ENCODE peak calls at places on chromosome 22, in nine cellular contexts. One of them, this sample, is unnamed.

GRCh38 chr22:41560095-41560487 is 719 bp upstream of the CSDC2 start:
- DNase-seq in Karpas-422: no peak
- DNase-seq in right atrium auricular region: no peak
- DNase-seq in prostate gland: no peak
- DNase-seq in CD4-positive, alpha-beta memory T cell: no peak
- DNase-seq in hepatocyte: no peak
- DNase-seq in GM23338: no peak
- DNase-seq in tibial artery: no peak
- DNase-seq in heart left ventricle: no peak
- DNase-seq in this sample: no peak

GRCh38 chr22:37518509-37519267 is 527 bp downstream of the CARD10 start:
- DNase-seq in heart left ventricle: no peak
- DNase-seq in Karpas-422: no peak
- DNase-seq in right atrium auricular region: no peak
- DNase-seq in prostate gland: no peak
- DNase-seq in CD4-positive, alpha-beta memory T cell: no peak
- DNase-seq in tibial artery: no peak
- DNase-seq in hepatocyte: no peak
- DNase-seq in GM23338: peak; percentile 66
- DNase-seq in this sample: no peak

GRCh38 chr22:35301370-35301874 is 1.7 kb downstream of the TOM1 start:
- DNase-seq in Karpas-422: no peak
- DNase-seq in tibial artery: peak; percentile 54
- DNase-seq in hepatocyte: peak; percentile 87
- DNase-seq in prostate gland: no peak
- DNase-seq in CD4-positive, alpha-beta memory T cell: no peak
- DNase-seq in right atrium auricular region: peak; percentile 76
- DNase-seq in heart left ventricle: no peak
- DNase-seq in GM23338: peak; percentile 31
- DNase-seq in this sample: peak; percentile 47

GRCh38 chr22:49964493-49965290 is 4.1 kb downstream of the PIM3 start:
- DNase-seq in prostate gland: no peak
- DNase-seq in heart left ventricle: no peak
- DNase-seq in right atrium auricular region: no peak
- DNase-seq in CD4-positive, alpha-beta memory T cell: no peak
- DNase-seq in tibial artery: peak; percentile 20
- DNase-seq in Karpas-422: no peak
- DNase-seq in GM23338: no peak
- DNase-seq in hepatocyte: peak; percentile 10
- DNase-seq in this sample: peak; percentile 23

GRCh38 chr22:44442856-44443595 is 55.0 kb downstream of the RTL6 start:
- DNase-seq in right atrium auricular region: no peak
- DNase-seq in tibial artery: peak; percentile 12
- DNase-seq in heart left ventricle: peak; percentile 17
- DNase-seq in prostate gland: no peak
- DNase-seq in GM23338: no peak
- DNase-seq in Karpas-422: peak; percentile 32
- DNase-seq in CD4-positive, alpha-beta memory T cell: no peak
- DNase-seq in hepatocyte: no peak
- DNase-seq in this sample: no peak

GRCh38 chr22:41367680-41368542 is 13.8 kb upstream of the TEF start:
- DNase-seq in hepatocyte: peak; percentile 47
- DNase-seq in GM23338: peak; percentile 45
- DNase-seq in heart left ventricle: peak; percentile 59
- DNase-seq in prostate gland: peak; percentile 23
- DNase-seq in Karpas-422: no peak
- DNase-seq in tibial artery: peak; percentile 54
- DNase-seq in CD4-positive, alpha-beta memory T cell: no peak
- DNase-seq in right atrium auricular region: peak; percentile 65
- DNase-seq in this sample: peak; percentile 69

GRCh38 chr22:28855355-28856094 is 27.8 kb upstream of the ZNRF3 start:
- DNase-seq in tibial artery: peak; percentile 30
- DNase-seq in heart left ventricle: peak; percentile 30
- DNase-seq in right atrium auricular region: peak; percentile 60
- DNase-seq in Karpas-422: peak; percentile 84
- DNase-seq in hepatocyte: peak; percentile 74
- DNase-seq in CD4-positive, alpha-beta memory T cell: peak; percentile 51
- DNase-seq in GM23338: peak; percentile 85
- DNase-seq in prostate gland: peak; percentile 75
- DNase-seq in this sample: no peak

GRCh38 chr22:38228873-38229740 is 27.3 kb downstream of the MAFF start:
- DNase-seq in tibial artery: peak; percentile 79
- DNase-seq in GM23338: no peak
- DNase-seq in right atrium auricular region: peak; percentile 85
- DNase-seq in Karpas-422: no peak
- DNase-seq in prostate gland: peak; percentile 76
- DNase-seq in CD4-positive, alpha-beta memory T cell: no peak
- DNase-seq in heart left ventricle: no peak
- DNase-seq in hepatocyte: no peak
- DNase-seq in this sample: peak; percentile 87

GRCh38 chr22:31911565-31912401 is 32.6 kb upstream of the YWHAH start:
- DNase-seq in CD4-positive, alpha-beta memory T cell: no peak
- DNase-seq in right atrium auricular region: no peak
- DNase-seq in heart left ventricle: no peak
- DNase-seq in hepatocyte: peak; percentile 68
- DNase-seq in GM23338: no peak
- DNase-seq in Karpas-422: no peak
- DNase-seq in tibial artery: no peak
- DNase-seq in prostate gland: no peak
- DNase-seq in this sample: no peak

GRCh38 chr22:37485006-37485713 is 1.0 kb downstream of the MFNG start:
- DNase-seq in hepatocyte: no peak
- DNase-seq in GM23338: no peak
- DNase-seq in right atrium auricular region: no peak
- DNase-seq in tibial artery: peak; percentile 33
- DNase-seq in prostate gland: no peak
- DNase-seq in CD4-positive, alpha-beta memory T cell: peak; percentile 76
- DNase-seq in Karpas-422: peak; percentile 86
- DNase-seq in heart left ventricle: no peak
- DNase-seq in this sample: peak; percentile 81

GRCh38 chr22:19756288-19757128 is 4.1 kb upstream of the TBX1 start:
- DNase-seq in heart left ventricle: no peak
- DNase-seq in right atrium auricular region: no peak
- DNase-seq in GM23338: peak; percentile 73
- DNase-seq in CD4-positive, alpha-beta memory T cell: peak; percentile 66
- DNase-seq in prostate gland: peak; percentile 68
- DNase-seq in hepatocyte: peak; percentile 79
- DNase-seq in tibial artery: no peak
- DNase-seq in Karpas-422: peak; percentile 83
- DNase-seq in this sample: peak; percentile 64

GRCh38 chr22:44243761-44244160 is 63.0 kb downstream of the PARVG start:
- DNase-seq in prostate gland: no peak
- DNase-seq in heart left ventricle: no peak
- DNase-seq in GM23338: no peak
- DNase-seq in tibial artery: no peak
- DNase-seq in CD4-positive, alpha-beta memory T cell: no peak
- DNase-seq in Karpas-422: no peak
- DNase-seq in right atrium auricular region: peak; percentile 28
- DNase-seq in hepatocyte: no peak
- DNase-seq in this sample: no peak

GRCh38 chr22:39913321-39913720 is 12.4 kb downstream of the GRAP2 start:
- DNase-seq in hepatocyte: no peak
- DNase-seq in Karpas-422: no peak
- DNase-seq in right atrium auricular region: no peak
- DNase-seq in CD4-positive, alpha-beta memory T cell: no peak
- DNase-seq in GM23338: no peak
- DNase-seq in heart left ventricle: no peak
- DNase-seq in prostate gland: no peak
- DNase-seq in tibial artery: no peak
- DNase-seq in this sample: no peak

GRCh38 chr22:39913886-39914285 is 13.0 kb downstream of the GRAP2 start:
- DNase-seq in GM23338: no peak
- DNase-seq in heart left ventricle: no peak
- DNase-seq in prostate gland: no peak
- DNase-seq in right atrium auricular region: no peak
- DNase-seq in Karpas-422: no peak
- DNase-seq in tibial artery: no peak
- DNase-seq in CD4-positive, alpha-beta memory T cell: no peak
- DNase-seq in hepatocyte: no peak
- DNase-seq in this sample: no peak

GRCh38 chr22:39916496-39916895 is 15.6 kb downstream of the GRAP2 start:
- DNase-seq in heart left ventricle: no peak
- DNase-seq in hepatocyte: no peak
- DNase-seq in right atrium auricular region: no peak
- DNase-seq in GM23338: no peak
- DNase-seq in Karpas-422: no peak
- DNase-seq in tibial artery: no peak
- DNase-seq in CD4-positive, alpha-beta memory T cell: no peak
- DNase-seq in prostate gland: no peak
- DNase-seq in this sample: no peak

GRCh38 chr22:39915295-39915726 is 14.4 kb downstream of the GRAP2 start:
- DNase-seq in CD4-positive, alpha-beta memory T cell: no peak
- DNase-seq in right atrium auricular region: no peak
- DNase-seq in heart left ventricle: no peak
- DNase-seq in GM23338: no peak
- DNase-seq in tibial artery: no peak
- DNase-seq in prostate gland: no peak
- DNase-seq in Karpas-422: no peak
- DNase-seq in hepatocyte: no peak
- DNase-seq in this sample: no peak

GRCh38 chr22:39914584-39914983 is 13.7 kb downstream of the GRAP2 start:
- DNase-seq in CD4-positive, alpha-beta memory T cell: no peak
- DNase-seq in GM23338: no peak
- DNase-seq in prostate gland: no peak
- DNase-seq in tibial artery: no peak
- DNase-seq in Karpas-422: no peak
- DNase-seq in heart left ventricle: no peak
- DNase-seq in right atrium auricular region: no peak
- DNase-seq in hepatocyte: no peak
- DNase-seq in this sample: no peak
- H3K27me3 ChIP-seq in CD4-positive, alpha-beta memory T cell: no peaks in the 10 kb centered on the region
- H3K27me3 ChIP-seq in GM23338: no peaks in the 10 kb centered on the region
- H3K27me3 ChIP-seq in prostate gland: no peaks in the 10 kb centered on the region
- H3K27me3 ChIP-seq in tibial artery: peaks cover 32% of the 10 kb centered on the region
- H3K27me3 ChIP-seq in Karpas-422: no peaks in the 10 kb centered on the region
- H3K27me3 ChIP-seq in heart left ventricle: peaks cover 57% of the 10 kb centered on the region
- H3K27me3 ChIP-seq in right atrium auricular region: no peaks in the 10 kb centered on the region
- H3K27me3 ChIP-seq in hepatocyte: peaks cover 9% of the 10 kb centered on the region
- H3K27me3 ChIP-seq in this sample: no peaks in the 10 kb centered on the region

DNA sequence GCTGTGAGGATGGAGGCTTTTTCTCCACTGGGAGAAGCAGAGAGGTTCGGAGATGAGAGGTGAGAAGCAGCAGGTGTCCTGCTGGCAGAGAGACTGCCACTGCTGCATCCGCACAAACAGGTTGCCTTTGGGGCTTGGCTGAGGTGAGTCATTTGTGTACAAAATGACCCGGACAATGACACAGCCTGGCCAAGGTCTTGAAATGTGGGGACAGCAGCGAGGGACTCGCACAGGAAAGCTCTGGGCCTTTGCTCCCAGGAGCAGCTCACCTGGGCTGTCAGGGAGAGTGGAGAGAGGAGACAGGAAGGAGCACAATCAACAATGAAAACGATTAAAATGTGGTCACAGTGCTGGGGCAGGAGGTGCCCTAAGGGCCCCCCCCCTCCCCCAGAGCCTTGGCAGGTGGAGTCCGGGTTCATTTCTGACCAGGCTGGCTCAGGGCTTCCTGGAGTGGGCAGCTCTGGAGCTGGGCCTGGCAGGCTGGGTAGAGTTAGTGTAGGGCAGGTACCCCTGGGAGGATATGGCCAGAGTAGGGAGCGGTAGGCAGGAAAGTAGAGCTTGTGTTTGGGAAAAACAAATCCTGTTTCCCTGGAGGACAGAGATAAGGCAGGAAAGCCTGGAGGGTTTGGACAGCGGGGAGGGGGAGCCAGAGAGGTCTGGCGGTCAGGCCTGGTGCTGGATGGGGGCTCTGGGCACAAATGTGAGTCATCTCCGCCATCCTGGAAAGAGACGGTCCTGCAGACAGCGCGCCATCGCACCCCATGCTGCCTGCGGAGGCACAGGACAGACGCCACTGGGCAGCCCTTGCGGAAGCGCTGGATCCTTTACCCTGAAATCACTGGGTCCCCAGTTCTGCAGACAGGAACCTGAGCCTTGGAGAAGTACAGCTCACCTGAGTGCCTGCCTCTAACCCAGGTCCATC is 37.8 kb upstream of the CELSR1 start:
- DNase-seq in hepatocyte: peak; percentile 79
- DNase-seq in Karpas-422: no peak
- DNase-seq in heart left ventricle: peak; percentile 70
- DNase-seq in prostate gland: no peak
- DNase-seq in GM23338: peak; percentile 41
- DNase-seq in tibial artery: no peak
- DNase-seq in right atrium auricular region: no peak
- DNase-seq in CD4-positive, alpha-beta memory T cell: no peak
- DNase-seq in this sample: peak; percentile 76
- H3K4me3 ChIP-seq in hepatocyte: no peak overlapping the region
- H3K4me3 ChIP-seq in Karpas-422: no peak overlapping the region
- H3K4me3 ChIP-seq in heart left ventricle: peak overlapping the region; percentile 67
- H3K4me3 ChIP-seq in prostate gland: no peak overlapping the region
- H3K4me3 ChIP-seq in GM23338: peak overlapping the region; percentile 66
- H3K4me3 ChIP-seq in tibial artery: no peak overlapping the region
- H3K4me3 ChIP-seq in right atrium auricular region: peak overlapping the region; percentile 52
- H3K4me3 ChIP-seq in CD4-positive, alpha-beta memory T cell: no peak overlapping the region
- H3K4me3 ChIP-seq in this sample: no peak overlapping the region

DNA sequence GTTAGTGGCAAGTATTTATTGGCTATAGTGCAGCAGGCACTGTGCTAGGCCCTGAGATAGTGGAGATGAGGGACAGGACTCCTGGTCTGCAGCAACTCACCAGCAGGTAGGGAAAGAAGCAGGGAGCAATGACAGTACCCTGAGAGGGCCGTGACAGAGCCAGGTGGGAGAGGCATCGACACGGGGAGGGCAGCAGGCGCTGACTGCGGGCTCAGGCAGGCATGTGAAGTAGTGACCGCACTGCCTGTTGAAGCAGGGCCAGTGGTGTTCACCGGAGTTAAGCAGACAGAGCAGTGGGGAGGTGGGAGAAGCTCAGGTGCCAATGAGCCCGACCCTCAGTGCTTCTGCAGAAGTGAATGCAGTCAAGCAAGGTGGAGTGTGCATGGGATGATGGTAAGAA is 43.7 kb upstream of the ADA2 start:
- DNase-seq in tibial artery: no peak
- DNase-seq in heart left ventricle: no peak
- DNase-seq in Karpas-422: no peak
- DNase-seq in prostate gland: no peak
- DNase-seq in GM23338: no peak
- DNase-seq in CD4-positive, alpha-beta memory T cell: no peak
- DNase-seq in right atrium auricular region: no peak
- DNase-seq in hepatocyte: no peak
- DNase-seq in this sample: no peak
- H3K27ac ChIP-seq in tibial artery: no peak overlapping the region
- H3K27ac ChIP-seq in heart left ventricle: no peak overlapping the region
- H3K27ac ChIP-seq in Karpas-422: no peak overlapping the region
- H3K27ac ChIP-seq in prostate gland: no peak overlapping the region
- H3K27ac ChIP-seq in GM23338: no peak overlapping the region
- H3K27ac ChIP-seq in CD4-positive, alpha-beta memory T cell: no peak overlapping the region
- H3K27ac ChIP-seq in right atrium auricular region: no peak overlapping the region
- H3K27ac ChIP-seq in hepatocyte: no peak overlapping the region
- H3K27ac ChIP-seq in this sample: no peak overlapping the region

DNA sequence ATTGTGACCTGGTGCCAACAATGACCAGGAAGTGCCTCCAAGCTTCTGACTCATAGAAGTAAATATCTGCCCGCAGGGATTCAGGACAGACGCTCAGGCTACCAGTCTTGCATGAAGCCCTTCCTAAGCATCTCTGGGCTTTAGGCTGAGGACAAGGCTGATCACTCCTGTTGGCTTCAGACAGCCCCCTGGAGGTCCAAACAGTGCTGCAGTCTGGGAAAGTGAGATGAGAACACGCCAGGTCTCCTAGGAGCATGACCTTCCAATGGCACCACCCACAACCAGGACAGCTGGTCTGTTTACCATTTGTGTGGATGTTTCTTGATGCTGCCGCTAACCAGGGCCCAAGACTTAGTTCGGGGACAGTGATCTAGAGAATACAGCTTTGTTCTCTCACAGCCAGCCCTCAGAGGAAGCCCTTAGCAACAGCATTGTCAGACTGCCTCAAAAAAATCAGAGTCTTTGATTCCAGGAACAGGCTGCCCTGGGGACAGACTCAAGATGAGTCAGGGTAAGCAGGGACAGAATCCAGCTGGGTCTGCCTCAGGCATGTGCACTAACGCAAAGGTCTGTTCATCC is 111.2 kb downstream of the ZNF280B start:
- DNase-seq in right atrium auricular region: no peak
- DNase-seq in GM23338: peak; percentile 15
- DNase-seq in heart left ventricle: no peak
- DNase-seq in tibial artery: peak; percentile 46
- DNase-seq in hepatocyte: no peak
- DNase-seq in prostate gland: no peak
- DNase-seq in Karpas-422: no peak
- DNase-seq in CD4-positive, alpha-beta memory T cell: no peak
- DNase-seq in this sample: no peak
- H3K27me3 ChIP-seq in right atrium auricular region: no peaks in the 10 kb centered on the region
- H3K27me3 ChIP-seq in GM23338: peaks cover 100% of the 10 kb centered on the region
- H3K27me3 ChIP-seq in heart left ventricle: peaks cover 9% of the 10 kb centered on the region
- H3K27me3 ChIP-seq in tibial artery: peaks cover 18% of the 10 kb centered on the region
- H3K27me3 ChIP-seq in hepatocyte: peaks cover 8% of the 10 kb centered on the region
- H3K27me3 ChIP-seq in prostate gland: no peaks in the 10 kb centered on the region
- H3K27me3 ChIP-seq in Karpas-422: no peaks in the 10 kb centered on the region
- H3K27me3 ChIP-seq in CD4-positive, alpha-beta memory T cell: no peaks in the 10 kb centered on the region
- H3K27me3 ChIP-seq in this sample: no peaks in the 10 kb centered on the region